ENCODE peak calls at places on chromosomes 5 and 9, in five cellular contexts. M is ureter, J is IMR-90, H is HEK293T, Q is WTC11. E is an unnamed sample.

GRCh38 chr5:178462846-178463245 is 127.3 kb downstream of the COL23A1 start:
- DNase-seq in M (no peak), J (no peak), H (no peak), Q (no peak), E (peak)

GRCh38 chr5:2756764-2757163 is 5.3 kb upstream of the IRX2 start:
- DNase-seq in M (no peak), J (no peak), H (no peak), Q (no peak), E (no peak)

GRCh38 chr9:116859763-116860162 is 172.7 kb downstream of the TRIM32 start:
- DNase-seq in M (no peak), J (no peak), H (no peak), Q (no peak), E (no peak)

GRCh38 chr9:127812936-127813675 is 10.4 kb downstream of the FPGS start:
- DNase-seq in M (no peak), J (no peak), H (no peak), Q (no peak), E (no peak)

GRCh38 chr9:94656190-94656589 is 16.9 kb upstream of the FBP1 start:
- DNase-seq in M (no peak), J (no peak), H (no peak), Q (no peak), E (no peak)

GRCh38 chr9:2299156-2299842 is 284.2 kb downstream of the SMARCA2 start:
- DNase-seq in M (peak), J (no peak), H (no peak), Q (no peak), E (no peak)

GRCh38 chr5:77960863-77961396 is 184.8 kb upstream of the TBCA start:
- DNase-seq in M (no peak), J (no peak), H (no peak), Q (no peak), E (no peak)

GRCh38 chr9:130300739-130301138 is 35.2 kb downstream of the HMCN2 start:
- DNase-seq in M (no peak), J (no peak), H (no peak), Q (no peak), E (no peak)

GRCh38 chr9:2260401-2261306 is 245.5 kb downstream of the SMARCA2 start:
- DNase-seq in M (no peak), J (peak), H (no peak), Q (no peak), E (no peak)

GRCh38 chr9:91789941-91790340 is 160.1 kb downstream of the ROR2 start:
- DNase-seq in M (no peak), J (peak), H (no peak), Q (no peak), E (no peak)